ENCODE peak calls at places on chromosome 11, in five cellular contexts. N is endothelial cell of umbilical vein, C is H1, V is GM23338, A is HCT116. R is an unnamed sample.

GRCh38 chr11:113415343-113415742 is 27.8 kb downstream of the ANKK1 start:
- DNase-seq in N (no peak), C (no peak), V (no peak), A (no peak), R (no peak)

GRCh38 chr11:3675971-3676370 is 4.8 kb upstream of the CHRNA10 start:
- DNase-seq in N (no peak), C (no peak), V (no peak), A (no peak), R (no peak)

GRCh38 chr11:416757-417621 is 2.2 kb upstream of the SIGIRR start:
- DNase-seq in N (peak; percentile 18), C (peak; percentile 50), V (peak; percentile 93), A (no peak), R (no peak)

GRCh38 chr11:1504164-1504563 is 17.6 kb upstream of the MOB2 start:
- DNase-seq in N (no peak), C (no peak), V (no peak), A (no peak), R (no peak)

GRCh38 chr11:77353131-77353530 is 51.6 kb upstream of the GDPD4 start:
- DNase-seq in N (no peak), C (no peak), V (no peak), A (no peak), R (no peak)

GRCh38 chr11:76766521-76766920 is 16.6 kb upstream of the TSKU start:
- DNase-seq in N (no peak), C (no peak), V (no peak), A (no peak), R (no peak)

GRCh38 chr11:3153291-3153861 is 11.7 kb downstream of the OSBPL5 start:
- DNase-seq in N (no peak), C (no peak), V (no peak), A (no peak), R (peak; percentile 8)

GRCh38 chr11:105108247-105108646 is 31.3 kb downstream of the CARD18 start:
- DNase-seq in N (no peak), C (no peak), V (no peak), A (no peak), R (no peak)

GRCh38 chr11:118956847-118957469 is 860 bp downstream of the UPK2 start:
- DNase-seq in N (no peak), C (no peak), V (no peak), A (no peak), R (no peak)

GRCh38 chr11:122646549-122647340 is 8.8 kb upstream of the UBASH3B start:
- DNase-seq in N (no peak), C (no peak), V (no peak), A (no peak), R (no peak)

GRCh38 chr11:14320020-14320419 is 39.0 kb downstream of the RRAS2 start:
- DNase-seq in N (no peak), C (no peak), V (no peak), A (no peak), R (no peak)

GRCh38 chr11:18527512-18527911 is 770 bp upstream of the TSG101 start:
- DNase-seq in N (peak; percentile 56), C (no peak), V (no peak), A (no peak), R (no peak)

GRCh38 chr11:1482581-1483444 is 3.8 kb downstream of the MOB2 start:
- DNase-seq in N (no peak), C (no peak), V (peak; percentile 39), A (no peak), R (no peak)

GRCh38 chr11:102678022-102678421 is 27.5 kb downstream of the MMP27 start:
- DNase-seq in N (no peak), C (no peak), V (no peak), A (no peak), R (no peak)

GRCh38 chr11:66749091-66749490 is 20.1 kb upstream of the SPTBN2 start:
- DNase-seq in N (no peak), C (no peak), V (no peak), A (no peak), R (no peak)

GRCh38 chr11:123490527-123490926 is 60.5 kb downstream of the GRAMD1B start:
- DNase-seq in N (no peak), C (no peak), V (peak; percentile 32), A (no peak), R (no peak)

GRCh38 chr11:122731500-122731913 is 76.0 kb downstream of the UBASH3B start:
- DNase-seq in N (no peak), C (no peak), V (no peak), A (no peak), R (no peak)

GRCh38 chr11:70141490-70142014 is 61.5 kb upstream of the FADD start:
- DNase-seq in N (no peak), C (peak; percentile 17), V (no peak), A (no peak), R (no peak)

GRCh38 chr11:119352857-119353260 is 6.4 kb upstream of the MFRP start:
- DNase-seq in N (peak; percentile 85), C (no peak), V (peak; percentile 34), A (no peak), R (no peak)

GRCh38 chr11:118883368-118884071 is at the start of gene CXCR5:
- DNase-seq in N (no peak), C (no peak), V (no peak), A (no peak), R (no peak)

GRCh38 chr11:34349882-34350281 is 7.9 kb downstream of the ABTB2 start:
- DNase-seq in N (no peak), C (no peak), V (no peak), A (no peak), R (no peak)

GRCh38 chr11:45771194-45771941 is 33.6 kb upstream of the SLC35C1 start:
- DNase-seq in N (peak; percentile 71), C (no peak), V (peak; percentile 86), A (peak; percentile 50), R (no peak)

DNA sequence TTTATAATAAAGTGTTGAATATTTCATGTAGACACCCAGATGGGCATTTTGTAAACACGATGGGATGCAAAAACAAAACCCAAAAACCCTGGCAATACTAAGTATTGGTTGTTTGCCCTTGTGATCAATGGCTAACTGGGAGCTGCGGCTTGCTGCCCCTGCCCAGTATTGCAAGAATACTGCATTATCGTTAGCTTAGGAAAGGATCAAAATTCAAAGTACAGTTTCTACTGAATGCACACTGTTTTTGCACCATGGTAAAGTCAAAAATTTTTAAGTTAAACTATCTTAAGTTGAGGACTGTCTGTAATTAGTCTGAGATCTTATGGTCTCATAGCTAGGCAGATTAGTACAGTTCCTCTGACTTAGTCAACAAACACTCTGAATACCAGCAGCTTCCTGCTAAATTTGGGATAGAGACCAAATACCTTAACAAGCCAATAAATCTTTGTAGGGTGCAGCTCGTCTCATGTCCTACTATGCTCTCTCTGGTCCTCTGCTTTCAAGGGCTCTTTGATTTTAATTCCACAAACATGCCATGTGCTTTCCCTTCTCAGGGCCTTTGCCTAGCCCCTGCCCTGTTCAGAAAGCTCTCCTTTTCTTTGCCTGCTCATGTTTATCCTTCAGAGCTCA is 4.0 kb downstream of the CCDC90B start:
- DNase-seq in N (no peak), C (no peak), V (no peak), A (no peak), R (no peak)
- TF ChIP-seq EZH2 in N (no peak), C (no peak), V (no peak), A (no peak), R (no peak)

GRCh38 chr11:12889243-12889642 is 119.9 kb upstream of the RASSF10 start:
- DNase-seq in N (no peak), C (no peak), V (no peak), A (no peak), R (no peak)
- TF ChIP-seq POLR2AphosphoS5 in N (no peak), C (no peak), V (no peak), A (no peak), R (no peak)

DNA sequence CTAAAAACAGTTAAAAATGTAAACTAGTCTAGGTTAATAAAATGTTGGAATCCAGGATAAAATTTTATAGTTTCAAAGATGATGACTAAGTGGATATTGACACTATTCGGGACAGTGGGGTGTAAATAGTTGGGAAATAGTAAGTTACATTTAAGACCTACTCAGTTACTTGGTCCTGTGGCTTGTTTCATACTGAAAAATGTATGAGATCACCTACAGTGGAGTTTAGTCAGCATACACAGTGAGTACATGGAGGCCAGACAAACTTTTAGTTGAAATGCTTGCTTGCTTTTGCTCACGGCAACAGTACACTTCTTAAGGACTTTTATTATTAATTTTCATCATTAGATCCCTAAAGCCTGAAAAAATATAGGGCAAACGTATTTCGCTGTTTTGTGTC is 16.1 kb downstream of the TRIM22 start:
- DNase-seq in N (no peak), C (no peak), V (no peak), A (no peak), R (no peak)
- H3K36me3 ChIP-seq in N (peaks cover 8% of the 10 kb centered on the region), C (peaks cover 59% of the 10 kb centered on the region), V (peaks cover 12% of the 10 kb centered on the region), A (no peaks in the 10 kb centered on the region), R (no peaks in the 10 kb centered on the region)

DNA sequence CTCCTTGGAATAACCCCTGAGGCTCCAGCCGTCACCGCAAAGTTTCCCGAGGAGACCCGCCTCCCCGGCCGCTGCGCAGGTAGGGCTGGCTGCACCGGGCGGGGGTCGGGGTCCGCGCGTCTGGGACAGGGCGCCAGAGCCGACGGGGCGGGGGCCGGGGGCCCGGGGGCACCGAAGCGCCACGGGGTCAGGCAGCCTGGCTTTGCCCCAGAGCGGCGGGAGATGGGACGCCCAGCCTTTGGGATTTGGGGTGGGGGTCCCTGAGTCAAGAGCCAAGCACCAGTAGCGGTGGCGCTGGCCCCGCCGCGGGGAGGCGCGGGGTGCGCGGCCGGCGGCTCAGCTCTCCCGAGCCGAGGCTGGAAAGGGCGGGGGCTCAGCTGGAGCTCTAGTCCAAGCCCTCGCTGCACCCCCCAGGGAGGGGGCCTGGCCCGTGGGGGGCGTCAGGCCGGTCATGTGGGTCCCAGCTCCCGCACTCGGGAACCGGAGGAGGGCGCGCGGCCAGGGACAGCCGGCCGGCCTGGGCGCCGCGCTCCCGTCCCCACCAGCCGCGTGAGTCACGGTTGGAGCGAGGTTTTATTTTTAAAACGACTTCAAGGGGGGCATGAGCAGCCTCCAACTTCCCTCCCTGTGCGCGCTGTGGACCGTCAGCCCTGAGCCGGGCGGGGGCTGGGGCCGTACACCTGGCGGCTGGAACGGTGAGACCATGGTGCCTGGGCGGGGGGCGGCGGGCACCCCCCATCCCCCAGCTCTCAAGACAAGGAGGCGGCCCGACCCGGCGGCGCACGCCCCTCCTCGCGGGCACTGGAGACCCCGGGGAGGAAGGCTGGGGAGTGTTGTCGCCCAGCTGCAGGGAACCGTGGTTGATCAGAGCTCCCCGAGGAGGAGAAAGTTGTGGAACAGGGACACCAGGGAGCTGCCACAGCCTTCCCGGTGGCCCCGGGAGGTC is 623 bp downstream of the FLRT1 start:
- DNase-seq in N (no peak), C (no peak), V (peak; percentile 54), A (no peak), R (no peak)
- TF ChIP-seq EZH2 in N (peak; percentile 97), C (peak; percentile 84), V (peak; percentile 45), A (no peak), R (no peak)

DNA sequence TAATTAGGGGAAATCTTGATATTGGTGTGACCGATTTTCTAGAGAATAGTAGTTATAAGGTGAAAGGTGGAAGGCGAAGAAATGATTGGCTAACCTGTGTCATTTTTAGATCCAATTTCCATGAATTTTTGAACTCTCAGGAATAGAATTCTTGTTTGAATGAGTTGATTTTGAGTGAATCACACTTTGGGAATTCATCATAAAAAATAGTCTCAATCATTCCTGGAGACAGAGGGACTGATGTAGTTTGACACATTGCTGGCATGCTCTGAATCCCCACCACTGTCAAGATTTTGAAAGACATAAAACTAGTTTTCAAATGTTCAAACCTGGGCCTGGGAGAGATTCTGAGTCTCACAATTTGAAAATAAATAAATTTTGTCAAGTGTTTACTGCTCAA is 861.4 kb upstream of the RAG2 start:
- DNase-seq in N (no peak), C (no peak), V (no peak), A (no peak), R (no peak)
- TF ChIP-seq POLR2AphosphoS5 in N (no peak), C (no peak), V (no peak), A (no peak), R (no peak)

GRCh38 chr11:61833926-61834277 is 5.8 kb downstream of the FADS2 start:
- DNase-seq in N (no peak), C (no peak), V (peak; percentile 56), A (no peak), R (no peak)
- H3K36me3 ChIP-seq in N (peaks cover 7% of the 10 kb centered on the region), C (peaks cover 24% of the 10 kb centered on the region), V (peaks cover 9% of the 10 kb centered on the region), A (no peaks in the 10 kb centered on the region), R (peaks cover 52% of the 10 kb centered on the region)

R was measured in SK-N-MC.